ENCODE peak calls at places on chromosomes 12 and 14, in nine cellular contexts. H is uterus, R is HCT116, B is transverse colon, F is K562, O is erythroblast, L is ovary, V is prostate gland, X is body of pancreas. M is an unnamed sample.

GRCh38 chr12:118034429-118035193 is 18.1 kb downstream of the RFC5 start:
- DNase-seq in O (no peak), V (peak), H (no peak), L (no peak), F (no peak), X (peak), B (peak), R (no peak), M (peak)

GRCh38 chr12:3594966-3595365 is 104.0 kb downstream of the PRMT8 start:
- DNase-seq in B (no peak), H (no peak), V (no peak), L (no peak), R (no peak), F (no peak), X (no peak), O (no peak), M (no peak)

GRCh38 chr14:90114554-90114953 is 52.8 kb downstream of the KCNK13 start:
- DNase-seq in O (no peak), F (no peak), L (no peak), V (no peak), B (no peak), R (no peak), X (no peak), H (no peak), M (no peak)

GRCh38 chr14:36505193-36505815 is 14.7 kb downstream of the NKX2-1 start:
- DNase-seq in F (no peak), O (no peak), R (no peak), V (no peak), X (no peak), L (no peak), B (no peak), H (no peak), M (no peak)

GRCh38 chr12:108457734-108458361 is 57.2 kb upstream of the FICD start:
- DNase-seq in B (no peak), H (no peak), F (no peak), V (no peak), R (no peak), X (no peak), O (no peak), L (no peak), M (no peak)

GRCh38 chr12:52584156-52584682 is 10.6 kb upstream of the KRT74 start:
- DNase-seq in X (no peak), O (no peak), H (no peak), V (no peak), R (no peak), F (no peak), B (no peak), L (no peak), M (no peak)

GRCh38 chr12:66119229-66119869 is 11.2 kb downstream of the LLPH start:
- DNase-seq in F (no peak), H (no peak), V (no peak), B (no peak), L (no peak), O (no peak), X (no peak), R (no peak), M (no peak)

GRCh38 chr12:116922194-116922897 is 11.6 kb downstream of the FBXW8 start:
- DNase-seq in V (no peak), O (no peak), F (no peak), L (no peak), H (no peak), R (no peak), B (no peak), X (no peak), M (no peak)

GRCh38 chr14:57362356-57362755 is 28.0 kb upstream of the NAA30 start:
- DNase-seq in F (no peak), R (no peak), O (no peak), B (no peak), X (no peak), H (no peak), V (no peak), L (no peak), M (no peak)

GRCh38 chr12:47990351-47991105 is 13.7 kb downstream of the COL2A1 start:
- DNase-seq in B (no peak), L (no peak), O (no peak), X (no peak), H (no peak), F (no peak), V (no peak), R (no peak), M (no peak)

GRCh38 chr14:95364481-95365209 is 44.9 kb upstream of the CLMN start:
- DNase-seq in F (peak), H (no peak), V (no peak), L (no peak), O (no peak), B (no peak), R (no peak), X (no peak), M (peak)

GRCh38 chr14:30655658-30656057 is 33.5 kb downstream of the SCFD1 start:
- DNase-seq in X (no peak), F (no peak), O (no peak), B (no peak), L (no peak), H (no peak), R (no peak), V (no peak), M (no peak)

GRCh38 chr12:5516781-5517180 is 84.9 kb downstream of the NTF3 start:
- DNase-seq in O (no peak), X (no peak), H (no peak), B (no peak), V (no peak), R (no peak), F (no peak), L (no peak), M (no peak)

GRCh38 chr12:52119398-52120254 is 40.1 kb downstream of the SMIM41 start:
- DNase-seq in R (peak), B (peak), F (peak), O (peak), H (no peak), L (no peak), X (peak), V (no peak), M (peak)

GRCh38 chr12:69884386-69884785 is 59.4 kb downstream of the MYRFL start:
- DNase-seq in O (no peak), R (no peak), H (no peak), V (no peak), X (no peak), B (no peak), L (no peak), F (no peak), M (no peak)

GRCh38 chr12:68609955-68610434 is 704 bp upstream of the RAP1B start:
- DNase-seq in H (peak), F (no peak), O (peak), V (peak), X (peak), L (peak), B (no peak), R (no peak), M (peak)

GRCh38 chr12:11785722-11786121 is 136.2 kb downstream of the ETV6 start:
- DNase-seq in B (no peak), V (peak), H (no peak), O (no peak), L (no peak), X (no peak), R (no peak), F (no peak), M (no peak)

GRCh38 chr14:68627868-68628604 is 164.8 kb downstream of the ZFP36L1 start:
- DNase-seq in H (no peak), O (peak), V (peak), X (peak), L (no peak), R (peak), F (no peak), B (peak), M (peak)

GRCh38 chr14:51439896-51440295 is 199.8 kb downstream of the TMX1 start:
- DNase-seq in O (no peak), X (no peak), L (no peak), F (no peak), B (no peak), H (no peak), V (no peak), R (no peak), M (no peak)

GRCh38 chr14:21227150-21227549 is 42.1 kb downstream of the HNRNPC start:
- DNase-seq in L (no peak), F (no peak), V (no peak), X (no peak), H (no peak), B (no peak), R (no peak), O (no peak), M (no peak)

GRCh38 chr14:75095690-75096089 is 26.2 kb downstream of the ZC2HC1C start:
- DNase-seq in X (no peak), R (no peak), O (no peak), L (no peak), H (no peak), B (no peak), V (no peak), F (no peak), M (no peak)

GRCh38 chr12:68572650-68573049 is 38.0 kb upstream of the RAP1B start:
- DNase-seq in R (peak), X (no peak), B (no peak), L (no peak), V (no peak), F (no peak), O (no peak), H (no peak), M (no peak)

GRCh38 chr12:129788506-129788905 is 115.3 kb downstream of the TMEM132D start:
- DNase-seq in B (no peak), O (no peak), F (no peak), L (no peak), V (no peak), R (no peak), X (no peak), H (no peak), M (no peak)

GRCh38 chr12:22518067-22518719 is 26.1 kb downstream of the C2CD5 start:
- DNase-seq in X (peak), L (no peak), R (no peak), F (no peak), H (no peak), V (no peak), O (peak), B (no peak), M (no peak)

GRCh38 chr14:68444449-68445168 is 348.3 kb downstream of the ZFP36L1 start:
- DNase-seq in F (no peak), H (no peak), V (peak), L (no peak), X (peak), O (no peak), R (no peak), B (no peak), M (peak)

GRCh38 chr12:112020947-112021457 is 7.8 kb downstream of the ERP29 start:
- DNase-seq in L (no peak), R (no peak), O (no peak), X (no peak), H (no peak), V (no peak), F (no peak), B (no peak), M (no peak)
- TF ChIP-seq POLR2A in L (no peak), R (no peak), O (no peak), X (no peak), H (no peak), V (no peak), F (peak), B (no peak), M (no peak)

GRCh38 chr12:9094512-9095206 is 21.1 kb downstream of the A2M start:
- DNase-seq in H (no peak), L (no peak), B (no peak), X (no peak), V (no peak), F (no peak), R (no peak), O (no peak), M (no peak)
- TF ChIP-seq POLR2A in H (no peak), L (no peak), B (no peak), X (no peak), V (no peak), F (no peak), R (no peak), O (no peak), M (no peak)

GRCh38 chr12:7961395-7962188 is 25.6 kb upstream of the SLC2A3 start:
- DNase-seq in X (no peak), F (no peak), B (no peak), R (no peak), O (no peak), H (no peak), V (no peak), L (no peak), M (no peak)

GRCh38 chr12:7959278-7960063 is 23.5 kb upstream of the SLC2A3 start:
- DNase-seq in R (no peak), V (no peak), B (peak), X (no peak), F (peak), L (no peak), O (no peak), H (no peak), M (no peak)
- TF ChIP-seq POLR2A in R (no peak), V (no peak), B (no peak), X (no peak), F (no peak), L (no peak), O (no peak), H (no peak), M (no peak)

GRCh38 chr14:99479903-99480855 is 480 bp downstream of the SETD3 start:
- DNase-seq in H (peak), L (peak), B (peak), R (peak), V (peak), F (peak), O (peak), X (peak), M (peak)

GRCh38 chr14:99481745-99482099 is 513 bp downstream of the CCNK start:
- DNase-seq in B (no peak), H (no peak), F (peak), L (no peak), X (peak), V (peak), O (peak), R (no peak), M (no peak)

GRCh38 chr14:99478133-99478532 is 2.5 kb downstream of the SETD3 start:
- DNase-seq in H (no peak), V (no peak), R (no peak), L (no peak), F (no peak), X (no peak), B (no peak), O (peak), M (no peak)

GRCh38 chr14:99479160-99479902 is 1.3 kb downstream of the SETD3 start:
- DNase-seq in F (no peak), V (no peak), O (no peak), L (no peak), B (no peak), H (no peak), X (peak), R (no peak), M (no peak)

DNA sequence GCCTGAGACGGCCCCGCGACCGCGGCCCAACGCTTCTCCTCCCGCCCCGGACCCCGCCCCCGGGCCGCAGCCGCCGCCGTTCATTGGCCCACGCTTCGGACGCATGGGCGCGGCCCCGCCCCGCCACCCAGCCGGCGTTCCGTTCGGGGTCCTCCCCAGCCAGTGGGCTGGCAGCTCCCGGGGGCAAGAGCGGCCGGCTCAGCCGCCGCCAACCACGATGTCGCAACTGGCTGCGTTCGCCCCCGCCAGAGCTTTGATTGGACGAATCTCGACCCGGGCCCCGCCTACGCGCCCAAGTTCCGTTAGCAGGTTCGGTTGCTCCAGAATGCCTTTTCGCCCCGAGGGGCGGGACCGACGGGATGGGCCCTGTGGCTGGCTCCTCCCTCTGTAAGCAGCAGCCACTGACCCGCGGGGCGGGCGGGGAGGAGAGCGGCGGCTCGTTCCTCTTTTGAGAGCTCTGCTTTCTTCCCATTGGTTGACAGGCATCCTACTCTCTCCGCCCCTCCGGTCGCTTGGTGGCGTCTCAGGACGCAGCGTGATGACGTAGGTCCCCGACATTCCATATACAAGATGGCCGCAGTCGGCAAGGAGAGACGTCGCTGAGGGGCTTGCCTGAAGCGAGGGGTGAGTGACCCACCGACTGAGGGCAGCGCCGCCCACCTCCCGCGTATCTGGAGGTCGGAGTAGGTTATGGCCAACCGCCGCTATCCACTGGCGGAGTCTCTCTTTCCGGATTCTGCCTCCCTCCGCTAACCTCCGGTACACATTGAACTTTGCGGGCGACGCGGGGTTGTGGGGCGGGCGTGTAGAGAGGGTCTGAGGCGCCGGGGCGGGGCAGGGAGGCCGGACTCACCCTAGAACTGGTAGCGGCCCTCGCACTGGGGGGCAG is at the start of the genes CCNK and SETD3:
- DNase-seq in V (peak), H (peak), F (peak), X (peak), O (peak), B (peak), L (peak), R (peak), M (peak)
- TF ChIP-seq POLR2A in V (peak), H (peak), F (peak), X (peak), O (peak), B (peak), L (peak), R (peak), M (peak)

GRCh38 chr12:56359851-56360767 is at the start of gene STAT2:
- DNase-seq in V (peak), B (peak), O (peak), R (peak), H (peak), X (peak), L (peak), F (peak), M (peak)

GRCh38 chr12:56362130-56363059 is at the start of gene APOF:
- DNase-seq in V (no peak), B (no peak), F (no peak), O (no peak), X (no peak), H (no peak), L (no peak), R (no peak), M (no peak)

GRCh38 chr12:56361487-56362129 is 1.0 kb downstream of the APOF start:
- DNase-seq in X (no peak), F (no peak), L (no peak), V (no peak), H (no peak), R (no peak), O (no peak), B (no peak), M (no peak)

DNA sequence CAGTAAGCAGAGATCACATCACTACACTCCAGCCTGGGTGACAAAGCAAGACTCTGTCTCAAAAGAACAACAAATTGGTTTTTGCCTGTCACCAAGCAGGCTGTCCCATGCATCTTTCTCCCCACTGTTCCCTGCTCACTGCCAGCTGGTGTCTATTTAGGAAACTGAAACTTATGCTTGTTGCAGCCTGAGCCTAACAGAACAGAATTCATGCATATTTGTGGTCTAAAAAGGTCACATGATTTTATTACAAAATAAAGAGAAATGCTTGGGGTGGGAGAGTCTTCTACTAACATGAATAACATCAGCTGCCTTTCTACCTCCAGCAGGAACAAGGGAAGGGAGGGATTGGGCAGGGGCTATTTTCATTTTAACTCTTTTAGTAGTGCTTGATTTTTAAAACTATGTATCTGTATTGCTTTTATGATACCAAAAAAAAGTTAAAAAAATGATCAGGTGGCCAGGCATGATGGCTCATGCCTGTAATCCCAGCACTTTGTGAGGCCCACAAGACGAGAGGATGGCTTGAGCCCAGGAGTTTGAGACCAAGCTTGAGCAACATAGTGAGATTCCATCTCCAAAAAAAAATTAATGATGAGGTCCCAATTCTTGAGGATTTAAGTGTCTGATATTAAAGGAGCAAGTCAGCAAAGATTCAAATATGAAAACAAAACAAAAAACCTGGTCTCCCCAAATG is 923 bp downstream of the STAT2 start:
- DNase-seq in O (peak), X (peak), B (peak), F (no peak), L (no peak), V (no peak), H (no peak), R (no peak), M (no peak)
- TF ChIP-seq POLR2A in O (no peak), X (no peak), B (peak), F (no peak), L (no peak), V (no peak), H (peak), R (no peak), M (no peak)

GRCh38 chr12:57089259-57090245 is 638 bp downstream of the NAB2 start:
- DNase-seq in H (peak), O (peak), B (peak), X (peak), F (peak), V (peak), R (no peak), L (peak), M (peak)
- TF ChIP-seq POLR2A in H (peak), O (no peak), B (peak), X (no peak), F (no peak), V (peak), R (no peak), L (no peak), M (no peak)